ENCODE peak calls at places on chromosomes 16 and 17, in nine cellular contexts. O, T, F, A, L, D, Q, W and P are unnamed samples.

GRCh38 chr16:85082553-85083050 is 29.7 kb downstream of the CIBAR2 start:
- DNase-seq in A (no peak), Q (no peak), L (no peak), T (peak), F (no peak), O (no peak), D (no peak), W (no peak), P (no peak)

GRCh38 chr16:52318259-52319008 is 228.5 kb downstream of the TOX3 start:
- DNase-seq in A (no peak), L (no peak), O (no peak), F (no peak), T (no peak), D (no peak), W (no peak), Q (no peak), P (no peak)

GRCh38 chr16:79269211-79269863 is 331.2 kb downstream of the MAF start:
- DNase-seq in Q (no peak), L (no peak), D (no peak), F (no peak), A (no peak), O (no peak), W (no peak), T (no peak), P (no peak)

GRCh38 chr17:42531455-42532354 is 4.3 kb upstream of the NAGLU start:
- DNase-seq in F (no peak), W (peak), A (peak), D (peak), L (peak), T (peak), O (peak), Q (peak), P (peak)

GRCh38 chr17:76444518-76445311 is 8.2 kb downstream of the UBE2O start:
- DNase-seq in F (no peak), T (no peak), O (no peak), Q (no peak), D (no peak), L (no peak), W (no peak), A (peak), P (peak)

GRCh38 chr17:33562792-33563191 is 269.7 kb upstream of the ASIC2 start:
- DNase-seq in A (no peak), T (no peak), F (no peak), Q (peak), L (no peak), W (no peak), D (no peak), O (no peak), P (peak)

GRCh38 chr16:83138976-83139690 is 512.4 kb downstream of the CDH13 start:
- DNase-seq in W (no peak), T (no peak), F (no peak), O (no peak), Q (peak), A (peak), L (no peak), D (no peak), P (no peak)

GRCh38 chr16:17921357-17921978 is 415.1 kb downstream of the NPIPA8 start:
- DNase-seq in L (peak), O (no peak), Q (peak), A (no peak), W (peak), F (no peak), T (peak), D (no peak), P (peak)

GRCh38 chr17:4142107-4142900 is 526 bp downstream of the ZZEF1 start:
- DNase-seq in O (peak), L (peak), W (peak), D (peak), A (peak), T (peak), F (no peak), Q (peak), P (peak)

GRCh38 chr17:82528484-82529265 is 9.1 kb downstream of the FOXK2 start:
- DNase-seq in T (peak), Q (peak), F (no peak), L (no peak), W (peak), D (peak), A (peak), O (peak), P (peak)

GRCh38 chr17:81237591-81238489 is 1.0 kb downstream of the TEPSIN start:
- DNase-seq in O (no peak), T (no peak), A (no peak), F (no peak), L (no peak), W (no peak), Q (no peak), D (peak), P (no peak)

GRCh38 chr16:4327386-4327781 is 11.5 kb downstream of the GLIS2 start:
- DNase-seq in F (no peak), D (no peak), A (no peak), O (no peak), T (no peak), Q (no peak), L (no peak), W (no peak), P (no peak)
- H3K4me3 ChIP-seq in F (peak), D (peak), A (no peak), O (peak), T (peak), Q (no peak), L (no peak), W (peak), P (peak)

GRCh38 chr16:86806838-86807351 is 228.5 kb downstream of the FOXL1 start:
- DNase-seq in T (no peak), A (peak), O (no peak), L (no peak), F (no peak), D (no peak), W (no peak), Q (no peak), P (no peak)
- H3K4me3 ChIP-seq in T (no peak), A (no peak), O (no peak), L (no peak), F (no peak), D (no peak), W (no peak), Q (no peak), P (no peak)

GRCh38 chr16:441447-441846 is 16.0 kb downstream of the RAB11FIP3 start:
- DNase-seq in F (no peak), W (no peak), L (no peak), Q (no peak), T (no peak), A (no peak), D (no peak), O (no peak), P (no peak)
- H3K4me3 ChIP-seq in F (no peak), W (no peak), L (no peak), Q (no peak), T (no peak), A (no peak), D (no peak), O (no peak), P (no peak)

GRCh38 chr17:58314706-58315015 is 13.9 kb downstream of the TSPOAP1 start:
- DNase-seq in T (no peak), D (no peak), L (no peak), F (no peak), A (no peak), O (no peak), W (no peak), Q (no peak), P (no peak)

GRCh38 chr17:58316260-58316960 is 12.2 kb downstream of the TSPOAP1 start:
- DNase-seq in L (no peak), D (no peak), F (no peak), A (no peak), Q (no peak), O (no peak), W (no peak), T (no peak), P (no peak)

GRCh38 chr17:58313815-58314705 is 14.5 kb downstream of the TSPOAP1 start:
- DNase-seq in L (no peak), Q (no peak), F (no peak), A (no peak), D (no peak), W (no peak), T (no peak), O (no peak), P (no peak)

GRCh38 chr17:58315281-58315711 is 13.3 kb downstream of the TSPOAP1 start:
- DNase-seq in W (no peak), O (no peak), F (no peak), Q (no peak), T (no peak), A (no peak), D (no peak), L (no peak), P (no peak)

DNA sequence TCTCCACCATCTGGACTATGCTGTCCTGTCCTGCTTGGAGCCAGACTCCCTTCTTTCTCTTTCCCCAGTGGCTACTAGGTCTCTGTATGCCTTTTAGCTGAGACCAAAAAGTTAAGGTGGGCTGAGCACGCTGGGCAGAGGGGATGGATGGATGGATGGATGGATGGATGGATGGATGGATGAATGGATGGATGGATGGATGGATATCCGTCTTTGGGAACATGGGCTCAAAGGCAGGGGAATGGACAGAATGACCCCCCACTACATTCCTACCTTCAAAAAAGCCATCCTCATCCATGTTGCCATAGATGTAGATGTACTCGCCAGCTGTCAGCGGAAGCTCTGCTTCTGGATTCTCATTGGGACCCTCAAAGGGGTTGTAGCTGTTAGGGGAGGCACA is 12.8 kb downstream of the TSPOAP1 start:
- DNase-seq in W (no peak), L (no peak), D (no peak), O (no peak), A (no peak), F (no peak), Q (no peak), T (no peak), P (no peak)
- H3K4me3 ChIP-seq in W (no peak), L (no peak), D (no peak), O (no peak), A (no peak), F (no peak), Q (no peak), T (no peak), P (no peak)